ENCODE peak calls at places on chromosomes 11 and 22, in four cellular contexts. C, G, J and F are unnamed samples.

GRCh38 chr11:65378208-65378927 is 4.1 kb downstream of the SLC25A45 start:
- DNase-seq in C (no peak), G (no peak), J (no peak), F (peak)

GRCh38 chr11:97739892-97740782 is 1280.6 kb upstream of the CNTN5 start:
- DNase-seq in C (no peak), G (no peak), J (peak), F (no peak)

GRCh38 chr22:31302021-31302420 is 9.7 kb upstream of the PIK3IP1 start:
- DNase-seq in C (no peak), G (no peak), J (no peak), F (no peak)

GRCh38 chr22:31138126-31138525 is 2.2 kb downstream of the PLA2G3 start:
- DNase-seq in C (no peak), G (no peak), J (no peak), F (no peak)

GRCh38 chr22:20957118-20957690 is 9.9 kb upstream of the AIFM3 start:
- DNase-seq in C (no peak), G (peak), J (no peak), F (no peak)

GRCh38 chr11:105693075-105693474 is 83.2 kb downstream of the GRIA4 start:
- DNase-seq in C (no peak), G (no peak), J (no peak), F (no peak)

GRCh38 chr11:130449996-130450419 is 1.6 kb downstream of the ADAMTS15 start:
- DNase-seq in C (no peak), G (peak), J (no peak), F (no peak)

GRCh38 chr11:78030429-78031325 is 7.6 kb upstream of the KCTD14 start:
- DNase-seq in C (no peak), G (no peak), J (peak), F (no peak)

GRCh38 chr11:1392561-1392960 is 2.8 kb downstream of the BRSK2 start:
- DNase-seq in C (no peak), G (no peak), J (no peak), F (no peak)

GRCh38 chr22:46589141-46589748 is 30.9 kb upstream of the GRAMD4 start:
- DNase-seq in C (no peak), G (no peak), J (no peak), F (no peak)

GRCh38 chr22:49643998-49644397 is 183.7 kb downstream of the BRD1 start:
- DNase-seq in C (no peak), G (no peak), J (no peak), F (no peak)

GRCh38 chr22:46892866-46893265 is 130.4 kb downstream of the TBC1D22A start:
- DNase-seq in C (no peak), G (no peak), J (no peak), F (no peak)

GRCh38 chr11:119361056-119361787 is 14.7 kb upstream of the MFRP start:
- DNase-seq in C (peak), G (peak), J (peak), F (no peak)

GRCh38 chr22:45834241-45834640 is 142.7 kb downstream of the WNT7B start:
- DNase-seq in C (no peak), G (no peak), J (no peak), F (no peak)